ENCODE peak calls at places on chromosomes 13 and 19, in five cellular contexts. B is AG09319, L is cardiac fibroblast, U is brain microvascular endothelial cell, G is endothelial cell. C is an unnamed sample.

GRCh38 chr13:51234676-51235075 is 12.5 kb downstream of the FAM124A start:
- DNase-seq in L (no peak), U (no peak), G (no peak), B (no peak), C (no peak)

GRCh38 chr13:111566567-111566966 is 246.1 kb downstream of the TEX29 start:
- DNase-seq in U (no peak), G (no peak), L (no peak), B (no peak), C (no peak)

GRCh38 chr19:11767633-11768133 is 883 bp downstream of the ZNF441 start:
- DNase-seq in U (peak; percentile 9), L (peak; percentile 46), G (no peak), B (no peak), C (peak; percentile 69)

GRCh38 chr19:33373701-33374405 is at the start of gene CEBPG:
- DNase-seq in G (peak; percentile 67), U (no peak), L (peak; percentile 55), B (peak; percentile 56), C (peak; percentile 89)

GRCh38 chr13:40187836-40188591 is 478.4 kb downstream of the FOXO1 start:
- DNase-seq in B (no peak), G (no peak), U (no peak), L (no peak), C (no peak)

GRCh38 chr13:81929988-81930387 is 1589.1 kb upstream of the SPRY2 start:
- DNase-seq in U (no peak), G (no peak), B (no peak), L (peak; percentile 5), C (no peak)

GRCh38 chr19:32387701-32388392 is 17.7 kb upstream of the DPY19L3 start:
- DNase-seq in U (peak; percentile 38), L (peak; percentile 35), B (peak; percentile 12), G (no peak), C (peak; percentile 94)

GRCh38 chr19:47272448-47273312 is 2.0 kb upstream of the INAFM1 start:
- DNase-seq in G (no peak), U (no peak), L (no peak), B (no peak), C (peak; percentile 52)

GRCh38 chr19:14614099-14614412 is 31.2 kb downstream of the CLEC17A start:
- DNase-seq in U (no peak), L (no peak), G (no peak), B (no peak), C (no peak)

GRCh38 chr13:111174377-111174776 is 59.3 kb downstream of the ARHGEF7 start:
- DNase-seq in L (no peak), U (no peak), G (no peak), B (no peak), C (no peak)

GRCh38 chr13:101341464-101341863 is 74.8 kb downstream of the NALCN start:
- DNase-seq in L (peak; percentile 29), G (no peak), B (no peak), U (no peak), C (peak; percentile 55)

GRCh38 chr19:54952591-54953344 is 5.4 kb upstream of the NLRP7 start:
- DNase-seq in G (no peak), B (no peak), U (peak; percentile 54), L (peak; percentile 37), C (no peak)

GRCh38 chr13:80363890-80364503 is 23.1 kb upstream of the SPRY2 start:
- DNase-seq in B (no peak), U (no peak), L (peak; percentile 64), G (no peak), C (peak; percentile 26)

GRCh38 chr19:58568731-58569130 is 4.4 kb downstream of the MZF1 start:
- DNase-seq in U (no peak), G (no peak), L (no peak), B (no peak), C (no peak)

GRCh38 chr19:18229474-18229873 is 3.2 kb upstream of the PDE4C start:
- DNase-seq in B (no peak), U (no peak), L (no peak), G (no peak), C (no peak)

GRCh38 chr13:39385621-39386231 is 217.3 kb downstream of the LHFPL6 start:
- DNase-seq in B (no peak), L (no peak), G (no peak), U (peak; percentile 35), C (no peak)

GRCh38 chr13:114134111-114134943 is 1.9 kb upstream of the RASA3 start:
- DNase-seq in B (no peak), G (no peak), L (no peak), U (no peak), C (no peak)

GRCh38 chr13:27053235-27053884 is 118.3 kb downstream of the USP12 start:
- DNase-seq in L (no peak), B (no peak), G (no peak), U (no peak), C (no peak)

GRCh38 chr19:29909545-29909944 is 32.5 kb upstream of the URI1 start:
- DNase-seq in B (no peak), U (no peak), G (no peak), L (no peak), C (no peak)

GRCh38 chr19:28319208-28319607 is 893.7 kb downstream of the UQCRFS1 start:
- DNase-seq in G (no peak), U (no peak), B (no peak), L (no peak), C (no peak)

GRCh38 chr13:98103942-98104880 is 38.7 kb upstream of the FARP1 start:
- DNase-seq in G (no peak), L (peak; percentile 49), B (no peak), U (no peak), C (peak; percentile 58)

GRCh38 chr13:29500426-29500825 is 95.1 kb downstream of the SLC7A1 start:
- DNase-seq in B (no peak), U (no peak), L (no peak), G (no peak), C (no peak)

GRCh38 chr19:44807652-44808462 is 1.0 kb upstream of the BCAM start:
- DNase-seq in G (peak; percentile 77), L (peak; percentile 35), U (peak; percentile 2), B (peak; percentile 15), C (no peak)

GRCh38 chr19:15954820-15955219 is 6.0 kb downstream of the OR10H4 start:
- DNase-seq in L (no peak), G (no peak), B (no peak), U (no peak), C (no peak)

GRCh38 chr13:24678151-24678550 is 2.1 kb upstream of the ATP12A start:
- DNase-seq in U (no peak), L (no peak), B (no peak), G (no peak), C (no peak)

GRCh38 chr19:35204799-35205732 is 23.5 kb downstream of the FAM187B start:
- DNase-seq in L (no peak), G (no peak), U (no peak), B (no peak), C (no peak)

GRCh38 chr13:46354143-46355087 is 32.6 kb downstream of the RUBCNL start:
- DNase-seq in G (no peak), B (peak; percentile 57), U (peak; percentile 95), L (peak; percentile 97), C (peak; percentile 84)

GRCh38 chr19:45235485-45235884 is 9.7 kb downstream of the EXOC3L2 start:
- DNase-seq in B (no peak), G (no peak), U (no peak), L (no peak), C (no peak)

GRCh38 chr19:7214329-7215089 is 79.7 kb downstream of the INSR start:
- DNase-seq in U (no peak), L (no peak), G (no peak), B (no peak), C (no peak)

GRCh38 chr19:23002690-23003422 is at the start of gene ZNF728:
- DNase-seq in L (peak; percentile 4), B (no peak), G (no peak), U (no peak), C (peak; percentile 1)

GRCh38 chr19:4852484-4852883 is 15.0 kb downstream of the PLIN3 start:
- DNase-seq in U (no peak), G (no peak), L (no peak), B (no peak), C (no peak)

GRCh38 chr19:4847190-4847973 is 15.9 kb upstream of the TICAM1 start:
- DNase-seq in U (no peak), L (no peak), B (no peak), G (no peak), C (no peak)

GRCh38 chr19:4849019-4849418 is 17.5 kb upstream of the TICAM1 start:
- DNase-seq in G (no peak), B (no peak), U (no peak), L (no peak), C (no peak)

GRCh38 chr19:4851551-4852290 is 15.7 kb downstream of the PLIN3 start:
- DNase-seq in B (no peak), L (peak; percentile 67), G (peak; percentile 84), U (peak; percentile 32), C (peak; percentile 71)
- TF ChIP-seq CTCF in B (peak; percentile 89), L (peak; percentile 88), G (peak; percentile 72), U (peak; percentile 94), C (peak; percentile 80)

DNA sequence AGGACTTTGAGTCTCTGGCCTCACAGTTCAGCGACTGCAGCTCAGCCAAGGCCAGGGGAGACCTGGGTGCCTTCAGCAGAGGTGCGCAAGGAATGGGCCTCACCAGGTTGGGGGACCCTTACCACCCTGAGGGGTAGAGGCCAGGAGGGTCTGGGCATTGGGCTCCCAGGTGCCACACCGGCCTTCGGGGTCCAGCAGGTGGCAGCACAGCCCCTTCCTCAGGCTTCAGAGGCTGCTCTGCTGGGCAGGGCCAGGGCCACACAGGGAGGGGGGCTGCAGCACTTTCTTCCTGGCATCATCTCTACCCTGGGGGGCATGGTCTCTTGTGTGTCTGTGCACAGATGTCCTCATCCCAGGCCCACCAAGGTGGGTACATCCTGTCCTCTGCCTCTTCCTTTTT is 12.9 kb downstream of the PIN1 start:
- DNase-seq in B (no peak), G (peak; percentile 52), L (no peak), U (no peak), C (no peak)
- TF ChIP-seq CTCF in B (peak; percentile 24), G (peak; percentile 60), L (peak; percentile 42), U (peak; percentile 64), C (peak; percentile 34)

DNA sequence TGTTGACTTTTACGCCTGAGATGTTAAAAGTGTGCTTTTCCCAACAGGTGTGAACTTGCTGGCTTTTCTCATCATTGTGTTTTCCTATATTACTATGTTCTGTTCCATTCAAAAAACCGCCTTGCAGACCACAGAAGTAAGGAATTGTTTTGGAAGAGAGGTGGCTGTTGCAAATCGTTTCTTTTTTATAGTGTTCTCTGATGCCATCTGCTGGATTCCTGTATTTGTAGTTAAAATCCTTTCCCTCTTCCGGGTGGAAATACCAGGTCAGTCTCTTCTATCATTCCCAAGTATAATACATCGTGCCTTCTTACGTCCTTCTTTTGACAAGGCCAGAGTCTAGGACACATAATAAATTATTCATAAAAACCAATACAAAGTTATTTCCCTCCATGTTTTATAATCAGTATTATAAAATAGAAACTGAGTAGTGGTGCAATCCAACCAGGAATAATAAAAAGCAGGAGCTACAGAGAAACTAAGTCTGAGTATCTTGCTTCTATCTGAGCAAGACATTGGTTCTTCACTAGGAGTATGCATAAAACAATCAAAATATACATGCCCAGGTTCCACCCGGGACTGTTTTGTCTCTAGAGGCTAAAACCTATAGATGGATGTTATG is 57.9 kb downstream of the RXFP2 start:
- DNase-seq in L (peak; percentile 70), U (peak; percentile 17), G (no peak), B (no peak), C (no peak)
- TF ChIP-seq CTCF in L (peak; percentile 50), U (peak; percentile 52), G (no peak), B (peak; percentile 54), C (peak; percentile 33)

DNA sequence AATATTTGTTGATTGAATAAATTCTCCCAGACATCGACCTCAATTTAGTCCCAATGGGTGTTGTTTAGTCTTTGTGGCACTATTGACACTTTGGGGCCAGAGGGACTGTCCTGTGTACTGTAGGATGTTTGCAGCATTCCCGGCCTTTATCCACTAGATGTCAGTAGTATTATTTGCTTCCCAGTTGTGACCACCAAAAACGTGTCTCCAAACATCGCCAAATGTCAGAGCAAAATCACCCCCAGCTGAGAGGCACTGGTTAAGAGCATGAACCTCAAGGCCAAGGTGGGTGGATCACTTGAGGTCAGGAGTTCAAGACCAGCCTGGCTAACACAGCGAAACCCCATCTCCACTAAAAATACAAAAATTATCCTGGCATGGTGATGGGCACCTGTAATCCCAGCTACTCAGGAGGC is 15.4 kb downstream of the NLRP12 start:
- DNase-seq in U (peak; percentile 32), G (peak; percentile 40), L (peak; percentile 70), B (peak; percentile 29), C (peak; percentile 70)
- TF ChIP-seq CTCF in U (peak; percentile 77), G (peak; percentile 24), L (peak; percentile 69), B (peak; percentile 74), C (peak; percentile 68)

C was measured in foreskin fibroblast.